ENCODE peak calls at places on chromosomes 6 and 20, in six cellular contexts. Q is WERI-Rb-1, D is AG04450, W is osteoblast, Z is bronchial epithelial cell, K is fibroblast of pulmonary artery. F is an unnamed sample.
A peak's percentile ranks its signal among the peaks of the same experiment; 100 is the strongest.

GRCh38 chr6:43103253-43103876 is 27.3 kb downstream of the PTK7 start:
- DNase-seq in Z (no peak), D (no peak), K (no peak), W (peak; percentile 47), Q (no peak), F (no peak)

GRCh38 chr6:53934013-53934412 is 139.2 kb downstream of the LRRC1 start:
- DNase-seq in K (no peak), Z (peak; percentile 41), W (no peak), Q (no peak), D (no peak), F (peak; percentile 73)

GRCh38 chr20:2879148-2879547 is 5.9 kb downstream of the PTPRA start:
- DNase-seq in W (peak; percentile 98), D (peak; percentile 82), K (peak; percentile 71), Z (peak; percentile 42), Q (no peak), F (peak; percentile 57)

GRCh38 chr20:18005990-18006364 is 37.2 kb downstream of the MGME1 start:
- DNase-seq in K (no peak), Q (no peak), D (no peak), Z (no peak), W (no peak), F (no peak)

GRCh38 chr20:44532981-44533331 is 11.1 kb upstream of the SERINC3 start:
- DNase-seq in W (peak; percentile 58), Z (no peak), Q (no peak), D (no peak), K (peak; percentile 30), F (no peak)

GRCh38 chr20:52290602-52291001 is 99.0 kb upstream of the ZFP64 start:
- DNase-seq in Q (no peak), D (no peak), W (no peak), K (no peak), Z (no peak), F (no peak)

GRCh38 chr6:170203212-170203611 is 87.7 kb downstream of the DLL1 start:
- DNase-seq in D (no peak), K (peak; percentile 22), Q (no peak), Z (no peak), W (no peak), F (peak; percentile 33)

GRCh38 chr6:7727150-7727950 is 1.5 kb downstream of the BMP6 start:
- DNase-seq in W (peak; percentile 89), Q (peak; percentile 45), K (peak; percentile 36), D (no peak), Z (no peak), F (peak; percentile 16)

GRCh38 chr6:131068165-131068564 is 5.1 kb upstream of the EPB41L2 start:
- DNase-seq in Q (no peak), D (no peak), K (no peak), W (peak; percentile 53), Z (no peak), F (no peak)

GRCh38 chr20:57186192-57186591 is 80.2 kb downstream of the BMP7 start:
- DNase-seq in Z (no peak), D (no peak), W (no peak), Q (no peak), K (no peak), F (no peak)

GRCh38 chr6:31010393-31011060 is at the start of gene MUC22:
- DNase-seq in Z (peak; percentile 87), K (peak; percentile 46), D (no peak), Q (no peak), W (peak; percentile 92), F (peak; percentile 75)

GRCh38 chr6:150654671-150655070 is 55.0 kb downstream of the PLEKHG1 start:
- DNase-seq in Z (no peak), K (no peak), D (no peak), Q (no peak), W (no peak), F (no peak)

GRCh38 chr6:137286926-137287325 is 67.7 kb upstream of the IFNGR1 start:
- DNase-seq in D (no peak), K (no peak), W (no peak), Z (peak; percentile 44), Q (no peak), F (peak; percentile 32)

GRCh38 chr6:45830441-45831139 is 185.1 kb downstream of the CLIC5 start:
- DNase-seq in K (no peak), W (no peak), Q (no peak), D (no peak), Z (peak; percentile 46), F (peak; percentile 37)

GRCh38 chr6:83092756-83093399 is 25.4 kb downstream of the DOP1A start:
- DNase-seq in Z (no peak), Q (no peak), D (no peak), K (peak; percentile 42), W (peak; percentile 79), F (no peak)

GRCh38 chr20:58256842-58257241 is 28.4 kb upstream of the ANKRD60 start:
- DNase-seq in Z (no peak), W (no peak), K (peak; percentile 4), Q (no peak), D (no peak), F (no peak)

GRCh38 chr6:126550323-126550722 is 210.4 kb downstream of the CENPW start:
- DNase-seq in K (no peak), Z (no peak), Q (peak; percentile 7), D (no peak), W (no peak), F (no peak)

GRCh38 chr6:7758456-7758855 is 32.6 kb downstream of the BMP6 start:
- DNase-seq in D (peak; percentile 20), K (peak; percentile 89), Z (peak; percentile 31), Q (no peak), W (peak; percentile 87), F (peak; percentile 40)

GRCh38 chr20:44601801-44602204 is 19.4 kb downstream of the PKIG start:
- DNase-seq in Z (no peak), D (peak; percentile 61), Q (no peak), W (peak; percentile 88), K (peak; percentile 84), F (no peak)

GRCh38 chr20:54106162-54106561 is 35.8 kb upstream of the BCAS1 start:
- DNase-seq in W (no peak), D (no peak), K (no peak), Z (no peak), Q (no peak), F (no peak)

GRCh38 chr20:54108817-54109216 is 38.4 kb upstream of the BCAS1 start:
- DNase-seq in D (no peak), K (no peak), Q (no peak), W (no peak), Z (no peak), F (no peak)

GRCh38 chr20:54107181-54107580 is 36.8 kb upstream of the BCAS1 start:
- DNase-seq in K (no peak), W (peak; percentile 11), D (no peak), Z (peak; percentile 71), Q (no peak), F (peak; percentile 66)

GRCh38 chr20:54108394-54108643 is 37.9 kb upstream of the BCAS1 start:
- DNase-seq in W (no peak), Z (no peak), K (no peak), D (no peak), Q (no peak), F (no peak)

DNA sequence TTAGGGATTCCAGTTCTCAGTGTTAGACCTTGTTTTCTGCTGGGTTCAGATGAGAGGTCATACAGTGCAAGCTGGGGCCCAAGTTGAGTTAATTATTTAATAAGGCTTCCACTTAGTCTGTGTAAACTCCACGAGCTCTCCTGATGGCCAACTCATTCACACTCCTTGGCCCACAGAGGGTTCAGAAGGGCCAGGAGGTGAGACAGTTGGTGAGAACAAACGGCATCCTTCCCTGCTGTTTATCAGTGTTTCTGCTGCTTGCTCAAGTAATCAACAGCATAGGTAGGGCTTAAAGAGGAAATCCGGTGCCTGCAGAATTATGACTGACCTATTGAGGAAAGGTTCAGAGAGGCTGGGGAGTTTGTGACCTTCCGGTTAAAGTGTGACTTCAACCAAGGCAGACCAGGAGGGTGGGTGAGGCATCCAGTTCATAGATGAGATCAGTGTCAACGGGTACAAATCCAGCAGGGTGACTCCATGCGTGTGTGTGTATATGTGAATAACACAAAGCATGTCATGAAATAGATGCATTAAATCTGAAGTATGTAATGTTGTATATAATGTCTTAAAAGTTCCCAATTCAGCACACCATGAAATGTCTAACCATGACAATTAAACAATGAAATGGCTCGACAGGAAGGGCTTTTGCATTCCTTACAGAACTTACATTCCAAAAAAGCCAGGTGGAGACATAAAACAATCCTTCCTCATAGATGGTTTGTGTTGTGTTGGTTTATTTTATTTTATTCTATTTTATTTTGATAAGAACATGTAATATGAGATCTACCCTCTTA is 37.4 kb upstream of the BCAS1 start:
- DNase-seq in Z (peak; percentile 70), K (peak; percentile 13), Q (no peak), D (no peak), W (no peak), F (no peak)
- TF ChIP-seq CTCF in Z (no peak), K (no peak), Q (no peak), D (no peak), W (no peak), F (no peak)

GRCh38 chr6:82066196-82066595 is 181.3 kb downstream of the IBTK start:
- DNase-seq in W (no peak), D (no peak), Z (no peak), Q (no peak), K (no peak), F (no peak)

GRCh38 chr6:82072113-82072512 is 175.4 kb downstream of the IBTK start:
- DNase-seq in W (peak; percentile 60), K (no peak), Q (no peak), Z (peak; percentile 28), D (no peak), F (no peak)

GRCh38 chr6:82062219-82062618 is 185.3 kb downstream of the IBTK start:
- DNase-seq in Q (no peak), W (no peak), D (no peak), K (no peak), Z (no peak), F (no peak)

GRCh38 chr6:82068721-82069120 is 178.8 kb downstream of the IBTK start:
- DNase-seq in K (no peak), Q (peak; percentile 37), W (peak; percentile 9), Z (no peak), D (no peak), F (no peak)

DNA sequence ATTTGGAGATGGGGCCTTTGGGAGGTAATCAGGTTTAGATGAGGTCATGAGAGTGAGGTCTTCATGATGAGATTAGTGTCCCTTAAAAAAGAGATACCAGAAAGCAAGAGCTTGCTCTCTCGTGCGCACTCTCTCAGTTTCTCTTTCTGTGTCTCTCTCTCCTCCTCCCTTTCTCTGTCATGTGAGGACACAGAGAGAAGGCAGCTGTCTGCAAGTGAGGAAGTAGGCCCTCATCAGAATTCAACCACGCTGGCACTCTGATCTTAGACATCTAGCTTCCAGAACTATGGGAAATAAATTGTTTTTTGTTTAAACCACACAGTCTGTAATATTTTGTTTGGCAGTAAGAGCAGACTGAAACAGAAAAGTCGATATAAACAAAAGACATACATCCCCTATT is 180.5 kb downstream of the IBTK start:
- DNase-seq in Z (no peak), W (no peak), D (no peak), K (peak; percentile 16), Q (no peak), F (no peak)
- H3K4me3 ChIP-seq in Z (no peak overlapping the region), W (no peak overlapping the region), D (no peak overlapping the region), K (no peak overlapping the region), Q (no peak overlapping the region), F (no peak overlapping the region)

DNA sequence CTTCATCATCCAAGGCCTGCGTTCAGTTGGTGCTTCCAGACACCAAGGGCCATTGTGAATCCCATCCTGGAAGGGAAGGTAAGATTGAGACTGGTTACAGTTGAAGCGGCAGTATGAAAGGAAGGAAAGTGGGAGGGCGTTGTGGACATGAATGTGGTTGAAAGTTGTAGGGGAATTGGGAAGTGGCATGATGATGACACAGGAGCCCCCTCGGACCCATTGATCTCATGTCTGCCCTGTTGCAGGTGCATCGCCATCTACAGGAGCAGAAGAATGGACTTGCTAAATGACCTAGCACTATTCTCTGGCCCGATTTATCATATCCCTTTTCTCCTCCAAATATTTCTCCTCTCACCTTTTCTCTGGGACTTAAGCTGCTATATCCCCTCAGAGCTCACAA is 5.5 kb downstream of the HLA-DQA1 start:
- DNase-seq in W (no peak), D (no peak), K (no peak), Z (no peak), Q (no peak), F (no peak)
- TF ChIP-seq CTCF in W (no peak), D (no peak), K (no peak), Z (no peak), Q (no peak), F (no peak)

GRCh38 chr20:10669843-10670446 is 3.9 kb downstream of the JAG1 start:
- DNase-seq in K (no peak), W (peak; percentile 63), Q (no peak), D (no peak), Z (no peak), F (no peak)
- H3K4me3 ChIP-seq in K (peak overlapping the region; percentile 95), W (peak overlapping the region; percentile 97), Q (no peak overlapping the region), D (peak overlapping the region; percentile 88), Z (peak overlapping the region; percentile 90), F (peak overlapping the region; percentile 98)